ENCODE peak calls at places on chromosome 17, in eight cellular contexts. U is mucosa of descending colon; Y is NT2/D1; F is fibroblast of lung; B is GM23248; V is CD8-positive, alpha-beta T cell; G is cardiac muscle cell; M is upper lobe of left lung. D is an unnamed sample.

GRCh38 chr17:29131814-29132682 is 48.1 kb downstream of the MYO18A start:
- DNase-seq in G (no peak), V (no peak), M (no peak), U (no peak), F (peak; percentile 88), B (peak; percentile 97), Y (no peak), D (no peak)

GRCh38 chr17:60631119-60631518 is 31.1 kb downstream of the PPM1D start:
- DNase-seq in U (no peak), M (no peak), F (peak; percentile 14), Y (no peak), V (no peak), B (no peak), G (no peak), D (no peak)

GRCh38 chr17:37676115-37676925 is 33.1 kb upstream of the DDX52 start:
- DNase-seq in Y (no peak), G (no peak), F (peak; percentile 12), V (no peak), M (no peak), B (peak; percentile 20), U (no peak), D (no peak)

GRCh38 chr17:34584805-34585416 is 5.5 kb downstream of the TMEM132E start:
- DNase-seq in U (no peak), V (no peak), B (peak; percentile 49), M (no peak), F (peak; percentile 14), G (peak; percentile 77), Y (no peak), D (no peak)

GRCh38 chr17:50393700-50394099 is 3.6 kb downstream of the LRRC59 start:
- DNase-seq in Y (no peak), G (no peak), V (no peak), F (no peak), U (no peak), M (no peak), B (no peak), D (no peak)

GRCh38 chr17:48577946-48578615 is at the start of gene HOXB4:
- DNase-seq in U (peak; percentile 88), Y (no peak), V (peak; percentile 35), M (peak; percentile 95), F (peak; percentile 86), B (peak; percentile 90), G (peak; percentile 86), D (peak; percentile 52)

GRCh38 chr17:19897108-19897854 is 29.5 kb upstream of the ULK2 start:
- DNase-seq in M (no peak), B (no peak), G (no peak), Y (no peak), U (peak; percentile 58), V (no peak), F (no peak), D (peak; percentile 49)

GRCh38 chr17:15123593-15124590 is 141.2 kb downstream of the PMP22 start:
- DNase-seq in G (no peak), B (peak; percentile 85), M (no peak), Y (no peak), F (peak; percentile 49), V (no peak), U (no peak), D (no peak)

GRCh38 chr17:67139784-67140665 is 95.7 kb downstream of the CACNG1 start:
- DNase-seq in V (no peak), F (peak; percentile 61), U (no peak), M (no peak), G (peak; percentile 34), B (peak; percentile 52), Y (no peak), D (no peak)

GRCh38 chr17:29215717-29216116 is 30.9 kb upstream of the CRYBA1 start:
- DNase-seq in G (no peak), U (no peak), Y (no peak), B (peak; percentile 47), V (no peak), M (no peak), F (peak; percentile 60), D (no peak)

GRCh38 chr17:7712111-7712771 is 5.3 kb upstream of the DNAH2 start:
- DNase-seq in U (no peak), V (no peak), Y (no peak), G (no peak), F (no peak), B (peak; percentile 26), M (peak; percentile 52), D (no peak)

GRCh38 chr17:38628441-38628840 is 22.7 kb upstream of the SRCIN1 start:
- DNase-seq in V (no peak), M (no peak), Y (no peak), G (no peak), F (no peak), U (no peak), B (no peak), D (no peak)

GRCh38 chr17:63399856-63400255 is 46.2 kb downstream of the CYB561 start:
- DNase-seq in V (no peak), B (peak; percentile 70), M (no peak), U (peak; percentile 52), F (peak; percentile 56), Y (no peak), G (no peak), D (peak; percentile 70)

GRCh38 chr17:57985675-57985974 is 2.4 kb downstream of the VEZF1 start:
- DNase-seq in V (no peak), B (peak; percentile 83), Y (no peak), F (peak; percentile 41), U (no peak), M (no peak), G (no peak), D (no peak)

GRCh38 chr17:29291163-29291752 is 2.7 kb downstream of the NUFIP2 start:
- DNase-seq in V (no peak), M (no peak), Y (no peak), B (peak; percentile 83), G (peak; percentile 65), F (peak; percentile 58), U (no peak), D (no peak)

GRCh38 chr17:56982312-56982711 is 4.4 kb downstream of the SCPEP1 start:
- DNase-seq in G (no peak), V (no peak), M (peak; percentile 18), U (no peak), F (no peak), B (no peak), Y (no peak), D (no peak)

GRCh38 chr17:12979255-12979654 is 38.6 kb downstream of the ELAC2 start:
- DNase-seq in U (no peak), V (no peak), F (no peak), B (no peak), M (no peak), Y (no peak), G (no peak), D (no peak)

DNA sequence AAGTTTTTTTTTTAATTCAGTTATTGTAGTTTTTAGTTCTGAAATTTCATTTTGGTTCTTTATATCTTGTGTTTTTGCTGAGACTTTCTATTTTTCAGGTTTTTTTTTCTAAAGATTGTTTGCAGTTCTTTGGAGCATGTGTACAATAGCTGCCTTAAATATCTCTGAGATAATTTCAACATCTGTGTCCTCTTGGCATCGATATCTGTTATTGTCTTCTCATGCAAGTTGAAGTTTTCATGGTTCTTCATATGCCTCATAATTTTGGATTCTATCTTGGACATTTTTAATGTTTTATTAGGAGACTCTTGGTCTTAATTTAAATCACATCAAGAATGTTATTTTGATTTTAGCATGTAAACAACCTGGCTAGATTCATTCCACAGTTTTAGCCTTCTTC is 22.8 kb downstream of the COX11 start:
- DNase-seq in B (peak; percentile 24), V (no peak), M (no peak), U (no peak), G (no peak), Y (no peak), F (no peak), D (no peak)
- H3K36me3 ChIP-seq in B (no peaks in the 10 kb centered on the region), V (no peaks in the 10 kb centered on the region), M (no peaks in the 10 kb centered on the region), U (no peaks in the 10 kb centered on the region), G (no peaks in the 10 kb centered on the region), Y (peaks cover 51% of the 10 kb centered on the region), F (no peaks in the 10 kb centered on the region), D (no peaks in the 10 kb centered on the region)

GRCh38 chr17:81570896-81571453 is 18.8 kb upstream of the FAAP100 start:
- DNase-seq in F (no peak), G (no peak), B (no peak), M (no peak), Y (no peak), U (no peak), V (no peak), D (no peak)

GRCh38 chr17:81569986-81570514 is 17.9 kb upstream of the FAAP100 start:
- DNase-seq in G (no peak), Y (no peak), F (no peak), U (no peak), B (no peak), V (no peak), M (no peak), D (no peak)

GRCh38 chr17:81573794-81574642 is 21.9 kb upstream of the FAAP100 start:
- DNase-seq in G (no peak), V (no peak), Y (no peak), B (no peak), F (no peak), M (no peak), U (peak; percentile 19), D (no peak)

GRCh38 chr17:81574643-81574956 is 22.4 kb upstream of the FAAP100 start:
- DNase-seq in V (no peak), Y (no peak), G (no peak), F (no peak), B (no peak), U (no peak), M (no peak), D (no peak)

GRCh38 chr17:81572499-81573030 is 20.4 kb upstream of the FAAP100 start:
- DNase-seq in G (no peak), Y (no peak), M (no peak), U (no peak), V (no peak), F (peak; percentile 56), B (no peak), D (no peak)
- H3K36me3 ChIP-seq in G (peaks cover 37% of the 10 kb centered on the region), Y (peaks cover 91% of the 10 kb centered on the region), M (peaks cover 55% of the 10 kb centered on the region), U (peaks cover 18% of the 10 kb centered on the region), V (peaks cover 39% of the 10 kb centered on the region), F (peaks cover 30% of the 10 kb centered on the region), B (peaks cover 22% of the 10 kb centered on the region), D (no peaks in the 10 kb centered on the region)

DNA sequence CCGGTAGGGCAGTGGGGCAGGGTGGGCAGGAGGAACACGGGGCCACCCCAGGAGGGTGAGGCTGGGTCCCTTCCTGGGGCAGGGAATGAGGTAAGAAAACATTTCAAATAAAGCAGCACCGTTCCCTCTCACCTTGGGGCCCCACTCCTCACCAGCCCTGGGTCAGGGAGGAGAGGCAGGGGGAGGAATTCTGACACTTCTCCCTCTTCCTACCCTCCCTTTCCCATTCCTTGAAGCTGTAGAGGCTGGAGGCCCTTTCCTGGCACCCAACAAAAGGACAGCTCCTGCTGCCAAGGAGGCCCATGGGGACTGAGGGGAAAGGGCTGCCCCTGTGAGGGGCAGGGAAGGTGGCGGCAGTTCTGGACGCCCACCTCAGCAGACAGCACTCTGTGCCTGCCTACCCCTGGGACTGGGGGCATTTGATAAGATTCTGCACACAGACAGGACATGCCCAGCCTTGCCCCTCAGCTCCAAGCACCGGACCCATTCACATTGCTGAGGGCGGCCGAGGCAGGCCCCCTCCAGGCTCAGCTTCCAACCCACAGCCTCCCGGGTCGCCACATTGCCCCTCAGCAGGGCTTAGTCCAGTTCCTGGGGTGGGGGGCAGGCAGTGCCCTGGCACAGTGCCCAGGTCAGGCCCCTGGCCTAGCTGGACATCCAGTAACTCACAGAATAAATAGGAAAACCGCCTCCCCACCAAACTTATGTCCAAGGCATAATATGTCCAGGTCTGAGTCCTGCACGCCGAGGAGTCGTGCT is 6.2 kb downstream of the ATXN7L3 start:
- DNase-seq in V (no peak), G (no peak), M (no peak), F (no peak), U (no peak), B (no peak), Y (no peak), D (no peak)
- H3K36me3 ChIP-seq in V (peaks cover 58% of the 10 kb centered on the region), G (peaks cover 27% of the 10 kb centered on the region), M (peaks cover 49% of the 10 kb centered on the region), F (peaks cover 45% of the 10 kb centered on the region), U (peaks cover 4% of the 10 kb centered on the region), B (peaks cover 21% of the 10 kb centered on the region), Y (peaks cover 88% of the 10 kb centered on the region), D (peaks cover 77% of the 10 kb centered on the region)

GRCh38 chr17:78999056-78999768 is 10.4 kb downstream of the CANT1 start:
- DNase-seq in B (no peak), F (no peak), Y (no peak), U (peak; percentile 48), M (no peak), V (no peak), G (no peak), D (no peak)
- H3K36me3 ChIP-seq in B (no peaks in the 10 kb centered on the region), F (peaks cover 22% of the 10 kb centered on the region), Y (peaks cover 78% of the 10 kb centered on the region), U (no peaks in the 10 kb centered on the region), M (peaks cover 25% of the 10 kb centered on the region), V (peaks cover 11% of the 10 kb centered on the region), G (peaks cover 14% of the 10 kb centered on the region), D (peaks cover 11% of the 10 kb centered on the region)